ENCODE peak calls at places on chromosomes 12 and 14, in six cellular contexts. V, R, Z, P, W and S are unnamed samples.

GRCh38 chr12:22617630-22618029 is 7.3 kb upstream of the ETNK1 start:
- DNase-seq in P (no peak), V (no peak), Z (no peak), W (no peak), R (no peak), S (no peak)

GRCh38 chr12:204261-204678 is 9.7 kb downstream of the SLC6A12 start:
- DNase-seq in R (no peak), W (no peak), Z (no peak), P (no peak), V (no peak), S (no peak)

GRCh38 chr12:59452746-59453145 is 143.1 kb upstream of the SLC16A7 start:
- DNase-seq in W (no peak), R (no peak), V (no peak), P (no peak), Z (no peak), S (no peak)

GRCh38 chr14:101587403-101587998 is 26.2 kb downstream of the DIO3 start:
- DNase-seq in P (no peak), R (no peak), Z (no peak), W (no peak), V (no peak), S (no peak)

GRCh38 chr12:79344855-79345840 is 345.6 kb downstream of the PAWR start:
- DNase-seq in W (peak), Z (no peak), P (no peak), R (peak), V (no peak), S (no peak)

GRCh38 chr14:32417956-32418552 is 89.0 kb downstream of the AKAP6 start:
- DNase-seq in W (peak), P (peak), R (no peak), V (no peak), Z (no peak), S (peak)

GRCh38 chr12:14964401-14964800 is 3.0 kb upstream of the ARHGDIB start:
- DNase-seq in Z (no peak), P (no peak), R (no peak), W (no peak), V (no peak), S (no peak)

GRCh38 chr14:73059326-73059725 is 992 bp downstream of the RBM25 start:
- DNase-seq in R (no peak), P (no peak), Z (no peak), W (peak), V (no peak), S (no peak)

GRCh38 chr14:102215071-102215470 is 75.4 kb downstream of the WDR20 start:
- DNase-seq in Z (no peak), V (no peak), R (no peak), P (no peak), W (no peak), S (no peak)

GRCh38 chr14:104253901-104254353 is 115.5 kb downstream of the KIF26A start:
- DNase-seq in Z (no peak), W (no peak), P (no peak), R (no peak), V (peak), S (no peak)

GRCh38 chr14:93044116-93044515 is 71.6 kb downstream of the ITPK1 start:
- DNase-seq in R (no peak), W (no peak), P (no peak), V (no peak), Z (no peak), S (peak)

GRCh38 chr12:124401563-124402180 is 106.8 kb downstream of the RFLNA start:
- DNase-seq in Z (no peak), W (no peak), V (no peak), R (no peak), P (no peak), S (no peak)

GRCh38 chr14:100830681-100831080 is 4.8 kb downstream of the MEG3 start:
- DNase-seq in R (no peak), W (peak), V (no peak), Z (no peak), P (no peak), S (no peak)

GRCh38 chr14:52918486-52918885 is 32.4 kb downstream of the FERMT2 start:
- DNase-seq in W (no peak), R (no peak), Z (peak), P (no peak), V (no peak), S (no peak)

GRCh38 chr12:14252697-14253096 is 112.8 kb upstream of the ATF7IP start:
- DNase-seq in V (no peak), Z (no peak), P (no peak), W (no peak), R (no peak), S (no peak)

GRCh38 chr12:24172031-24172772 is 222.7 kb upstream of the SOX5 start:
- DNase-seq in P (no peak), V (no peak), R (no peak), Z (no peak), W (no peak), S (no peak)

GRCh38 chr14:22481546-22481945 is 107.5 kb downstream of the DAD1 start:
- DNase-seq in R (no peak), W (no peak), V (no peak), Z (no peak), P (no peak), S (no peak)

GRCh38 chr12:43883748-43884147 is 47.9 kb downstream of the TMEM117 start:
- DNase-seq in Z (no peak), W (no peak), R (no peak), P (no peak), V (no peak), S (no peak)

GRCh38 chr14:86357119-86357518 is 827.2 kb downstream of the FLRT2 start:
- DNase-seq in Z (no peak), W (no peak), P (no peak), V (no peak), R (no peak), S (no peak)

GRCh38 chr14:92960706-92961566 is 38.0 kb downstream of the CHGA start:
- DNase-seq in R (peak), P (no peak), V (peak), Z (no peak), W (no peak), S (peak)

GRCh38 chr12:47839214-47839613 is 19.5 kb upstream of the HDAC7 start:
- DNase-seq in W (no peak), R (no peak), Z (no peak), P (no peak), V (no peak), S (no peak)

GRCh38 chr14:91897121-91897701 is 29.9 kb upstream of the TC2N start:
- DNase-seq in R (no peak), P (peak), V (peak), W (peak), Z (no peak), S (peak)

GRCh38 chr12:4215862-4216541 is 57.6 kb upstream of the CCND2 start:
- DNase-seq in Z (peak), R (no peak), P (no peak), W (no peak), V (no peak), S (no peak)

GRCh38 chr12:83010169-83010804 is 323.6 kb downstream of the TMTC2 start:
- DNase-seq in V (no peak), Z (no peak), P (no peak), R (no peak), W (no peak), S (no peak)

GRCh38 chr12:91461061-91461460 is 278.4 kb upstream of the DCN start:
- DNase-seq in V (no peak), P (no peak), Z (no peak), R (no peak), W (no peak), S (no peak)

GRCh38 chr12:47190905-47191304 is 111.1 kb upstream of the AMIGO2 start:
- DNase-seq in Z (no peak), P (no peak), V (no peak), R (no peak), W (no peak), S (no peak)

GRCh38 chr14:89660183-89660582 is 243.2 kb upstream of the FOXN3 start:
- DNase-seq in W (no peak), P (peak), Z (no peak), V (no peak), R (no peak), S (no peak)

GRCh38 chr14:68020999-68021663 is 201.6 kb downstream of the RAD51B start:
- DNase-seq in R (peak), W (peak), Z (no peak), V (no peak), P (no peak), S (no peak)

GRCh38 chr14:102481791-102482238 is 27.8 kb downstream of the ANKRD9 start:
- DNase-seq in V (peak), W (no peak), R (no peak), Z (no peak), P (no peak), S (no peak)

GRCh38 chr12:12441891-12442461 is 85.1 kb downstream of the BORCS5 start:
- DNase-seq in W (no peak), V (no peak), R (no peak), Z (peak), P (no peak), S (no peak)

GRCh38 chr12:119998471-119999245 is 9.6 kb downstream of the BICDL1 start:
- DNase-seq in R (no peak), Z (no peak), W (no peak), P (no peak), V (no peak), S (no peak)